ENCODE peak calls at places on chromosomes 11 and 22, in five cellular contexts. P is T-helper 2 cell; V is NCI-H2081; U is HTR-8/SVneo; W is activated gamma-delta T cell treated with anti-CD3 and anti-CD28 coated beads, Interleukin-2, amount 50 U/mL, for 16 hours. S is an unnamed sample.

GRCh38 chr22:39498368-39498767 is 3.7 kb upstream of the MIEF1 start:
- DNase-seq in U (no peak), V (peak; percentile 85), W (no peak), P (no peak), S (peak; percentile 83)

GRCh38 chr11:71425851-71426250 is 22.3 kb downstream of the DHCR7 start:
- DNase-seq in U (no peak), V (no peak), P (no peak), W (no peak), S (no peak)

GRCh38 chr22:41574847-41575381 is 14.1 kb downstream of the CSDC2 start:
- DNase-seq in W (no peak), V (no peak), U (no peak), P (no peak), S (peak; percentile 79)

GRCh38 chr11:102829671-102830070 is 13.7 kb downstream of the MMP3 start:
- DNase-seq in W (no peak), P (no peak), V (peak; percentile 37), U (no peak), S (no peak)

GRCh38 chr11:3613998-3614741 is 27.6 kb downstream of the ART5 start:
- DNase-seq in P (no peak), W (no peak), V (no peak), U (no peak), S (no peak)

GRCh38 chr11:44327730-44328691 is 18.1 kb upstream of the ALX4 start:
- DNase-seq in U (no peak), W (no peak), V (no peak), P (no peak), S (no peak)

GRCh38 chr11:16612801-16613400 is 125.5 kb upstream of the C11orf58 start:
- DNase-seq in U (no peak), P (no peak), V (no peak), W (no peak), S (peak; percentile 31)

GRCh38 chr11:118003021-118003423 is 16.8 kb downstream of the IL10RA start:
- DNase-seq in V (no peak), U (no peak), P (no peak), W (peak; percentile 38), S (no peak)

GRCh38 chr11:116537736-116538135 is 235.1 kb downstream of the BUD13 start:
- DNase-seq in P (no peak), U (no peak), V (no peak), W (no peak), S (no peak)

GRCh38 chr11:84962018-84962417 is 665.1 kb downstream of the DLG2 start:
- DNase-seq in W (no peak), V (no peak), P (no peak), U (no peak), S (no peak)

GRCh38 chr22:17120711-17121234 is 387 bp downstream of the TMEM121B start:
- DNase-seq in U (no peak), V (peak; percentile 45), P (no peak), W (no peak), S (no peak)

GRCh38 chr22:50118557-50119168 is 28.9 kb downstream of the MOV10L1 start:
- DNase-seq in U (peak; percentile 76), V (no peak), P (no peak), W (no peak), S (no peak)

GRCh38 chr11:76947190-76947589 is 86.5 kb downstream of the ACER3 start:
- DNase-seq in V (no peak), P (no peak), U (no peak), W (no peak), S (no peak)

GRCh38 chr11:75768909-75769771 is 562 bp downstream of the DGAT2 start:
- DNase-seq in W (no peak), U (no peak), V (no peak), P (no peak), S (no peak)

GRCh38 chr11:95498731-95499396 is 267.9 kb upstream of the SESN3 start:
- DNase-seq in P (no peak), W (no peak), V (no peak), U (no peak), S (no peak)

GRCh38 chr11:118310781-118311485 is 6.4 kb downstream of the CD3E start:
- DNase-seq in V (no peak), U (no peak), P (no peak), W (no peak), S (no peak)

GRCh38 chr22:24592846-24593809 is at the start of gene LRRC75B:
- DNase-seq in V (peak; percentile 29), W (no peak), P (no peak), U (peak; percentile 83), S (peak; percentile 86)

GRCh38 chr11:100932474-100933100 is 197.0 kb downstream of the PGR start:
- DNase-seq in P (no peak), U (no peak), W (no peak), V (peak; percentile 6), S (no peak)

GRCh38 chr11:4677948-4678347 is 19.7 kb downstream of the OR51E2 start:
- DNase-seq in V (peak; percentile 74), P (no peak), W (no peak), U (no peak), S (no peak)

GRCh38 chr22:32018056-32018455 is 25.0 kb upstream of the SLC5A1 start:
- DNase-seq in U (no peak), V (no peak), W (no peak), P (no peak), S (no peak)

GRCh38 chr11:13114566-13115465 is 105.7 kb downstream of the RASSF10 start:
- DNase-seq in U (peak; percentile 29), V (peak; percentile 81), W (no peak), P (no peak), S (no peak)

GRCh38 chr11:134761926-134762247 is 349.8 kb upstream of the B3GAT1 start:
- DNase-seq in U (no peak), P (no peak), W (no peak), V (no peak), S (no peak)

GRCh38 chr22:44823396-44823795 is 71.0 kb downstream of the ARHGAP8 start:
- DNase-seq in U (no peak), W (no peak), V (no peak), P (no peak), S (no peak)

S was measured in heart right ventricle.